ENCODE peak calls at places on chromosomes 4 and X, in five cellular contexts. One of them, this sample, is unnamed.

GRCh38 chrX:154458116-154458953 is at the start of gene PLXNA3:
- DNase-seq in choroid plexus epithelial cell: peak
- DNase-seq in GM13976: peak
- DNase-seq in progenitor cell of endocrine pancreas: peak
- DNase-seq in breast epithelium: no peak
- DNase-seq in this sample: peak

GRCh38 chr4:70801265-70801809 is 38.4 kb downstream of the GRSF1 start:
- DNase-seq in choroid plexus epithelial cell: no peak
- DNase-seq in GM13976: peak
- DNase-seq in progenitor cell of endocrine pancreas: no peak
- DNase-seq in breast epithelium: no peak
- DNase-seq in this sample: no peak

GRCh38 chr4:129336457-129336856 is 240.5 kb downstream of the C4orf33 start:
- DNase-seq in choroid plexus epithelial cell: no peak
- DNase-seq in GM13976: no peak
- DNase-seq in progenitor cell of endocrine pancreas: no peak
- DNase-seq in breast epithelium: no peak
- DNase-seq in this sample: no peak

GRCh38 chrX:45449982-45450381 is 249.3 kb upstream of the DIPK2B start:
- DNase-seq in choroid plexus epithelial cell: peak
- DNase-seq in GM13976: no peak
- DNase-seq in progenitor cell of endocrine pancreas: no peak
- DNase-seq in breast epithelium: no peak
- DNase-seq in this sample: peak

GRCh38 chr4:29853843-29854242 is 866.3 kb upstream of the PCDH7 start:
- DNase-seq in choroid plexus epithelial cell: no peak
- DNase-seq in GM13976: no peak
- DNase-seq in progenitor cell of endocrine pancreas: no peak
- DNase-seq in breast epithelium: no peak
- DNase-seq in this sample: no peak

GRCh38 chrX:17860179-17860780 is 818 bp downstream of the RAI2 start:
- DNase-seq in choroid plexus epithelial cell: peak
- DNase-seq in GM13976: no peak
- DNase-seq in progenitor cell of endocrine pancreas: no peak
- DNase-seq in breast epithelium: no peak
- DNase-seq in this sample: no peak

GRCh38 chr4:8176547-8177399 is 18.2 kb upstream of the ABLIM2 start:
- DNase-seq in choroid plexus epithelial cell: peak
- DNase-seq in GM13976: peak
- DNase-seq in progenitor cell of endocrine pancreas: peak
- DNase-seq in breast epithelium: no peak
- DNase-seq in this sample: peak

GRCh38 chr4:139663561-139664138 is 2.0 kb upstream of the MGST2 start:
- DNase-seq in choroid plexus epithelial cell: no peak
- DNase-seq in GM13976: no peak
- DNase-seq in progenitor cell of endocrine pancreas: no peak
- DNase-seq in breast epithelium: no peak
- DNase-seq in this sample: no peak

GRCh38 chrX:2677764-2678163 is 13.3 kb upstream of the CD99 start:
- DNase-seq in choroid plexus epithelial cell: peak
- DNase-seq in GM13976: no peak
- DNase-seq in progenitor cell of endocrine pancreas: no peak
- DNase-seq in breast epithelium: peak
- DNase-seq in this sample: peak

GRCh38 chr4:153234923-153235322 is 30.7 kb downstream of the TRIM2 start:
- DNase-seq in choroid plexus epithelial cell: peak
- DNase-seq in GM13976: no peak
- DNase-seq in progenitor cell of endocrine pancreas: no peak
- DNase-seq in breast epithelium: no peak
- DNase-seq in this sample: peak

GRCh38 chr4:64516176-64516575 is 106.9 kb upstream of the TECRL start:
- DNase-seq in choroid plexus epithelial cell: no peak
- DNase-seq in GM13976: no peak
- DNase-seq in progenitor cell of endocrine pancreas: no peak
- DNase-seq in breast epithelium: no peak
- DNase-seq in this sample: no peak

GRCh38 chr4:55819634-55820033 is at the start of gene EXOC1L:
- DNase-seq in choroid plexus epithelial cell: peak
- DNase-seq in GM13976: no peak
- DNase-seq in progenitor cell of endocrine pancreas: peak
- DNase-seq in breast epithelium: no peak
- DNase-seq in this sample: no peak

GRCh38 chr4:46445689-46446339 is 55.9 kb upstream of the GABRA2 start:
- DNase-seq in choroid plexus epithelial cell: peak
- DNase-seq in GM13976: no peak
- DNase-seq in progenitor cell of endocrine pancreas: no peak
- DNase-seq in breast epithelium: no peak
- DNase-seq in this sample: peak

GRCh38 chr4:127501103-127501502 is 131.7 kb upstream of the INTU start:
- DNase-seq in choroid plexus epithelial cell: peak
- DNase-seq in GM13976: no peak
- DNase-seq in progenitor cell of endocrine pancreas: no peak
- DNase-seq in breast epithelium: no peak
- DNase-seq in this sample: peak

GRCh38 chrX:19566359-19567141 is 51.2 kb upstream of the MAP3K15 start:
- DNase-seq in choroid plexus epithelial cell: peak
- DNase-seq in GM13976: no peak
- DNase-seq in progenitor cell of endocrine pancreas: no peak
- DNase-seq in breast epithelium: no peak
- DNase-seq in this sample: no peak

GRCh38 chr4:165198329-165198728 is 9.0 kb upstream of the KLHL2 start:
- DNase-seq in choroid plexus epithelial cell: no peak
- DNase-seq in GM13976: no peak
- DNase-seq in progenitor cell of endocrine pancreas: no peak
- DNase-seq in breast epithelium: no peak
- DNase-seq in this sample: no peak

GRCh38 chr4:109873791-109874514 is 26.0 kb downstream of the LRIT3 start:
- DNase-seq in choroid plexus epithelial cell: peak
- DNase-seq in GM13976: no peak
- DNase-seq in progenitor cell of endocrine pancreas: no peak
- DNase-seq in breast epithelium: no peak
- DNase-seq in this sample: peak

GRCh38 chrX:51332188-51332942 is at the start of gene NUDT10:
- DNase-seq in choroid plexus epithelial cell: peak
- DNase-seq in GM13976: peak
- DNase-seq in progenitor cell of endocrine pancreas: peak
- DNase-seq in breast epithelium: no peak
- DNase-seq in this sample: no peak

GRCh38 chrX:150692837-150693781 is at the start of gene MTMR1:
- DNase-seq in choroid plexus epithelial cell: no peak
- DNase-seq in GM13976: peak
- DNase-seq in progenitor cell of endocrine pancreas: peak
- DNase-seq in breast epithelium: no peak
- DNase-seq in this sample: no peak

GRCh38 chrX:52262195-52262546 is 77.5 kb downstream of the MAGED4 start:
- DNase-seq in choroid plexus epithelial cell: no peak
- DNase-seq in GM13976: no peak
- DNase-seq in progenitor cell of endocrine pancreas: no peak
- DNase-seq in breast epithelium: no peak
- DNase-seq in this sample: no peak

GRCh38 chr4:72109959-72110497 is 78.2 kb downstream of the NPFFR2 start:
- DNase-seq in choroid plexus epithelial cell: no peak
- DNase-seq in GM13976: no peak
- DNase-seq in progenitor cell of endocrine pancreas: no peak
- DNase-seq in breast epithelium: no peak
- DNase-seq in this sample: no peak

GRCh38 chr4:22483551-22483981 is 32.3 kb downstream of the ADGRA3 start:
- DNase-seq in choroid plexus epithelial cell: peak
- DNase-seq in GM13976: no peak
- DNase-seq in progenitor cell of endocrine pancreas: no peak
- DNase-seq in breast epithelium: no peak
- DNase-seq in this sample: peak

GRCh38 chr4:153211986-153212720 is 7.9 kb downstream of the TRIM2 start:
- DNase-seq in choroid plexus epithelial cell: peak
- DNase-seq in GM13976: no peak
- DNase-seq in progenitor cell of endocrine pancreas: no peak
- DNase-seq in breast epithelium: no peak
- DNase-seq in this sample: peak

GRCh38 chrX:155956099-155956498 is 41.4 kb upstream of the IL9R start:
- DNase-seq in choroid plexus epithelial cell: no peak
- DNase-seq in GM13976: no peak
- DNase-seq in progenitor cell of endocrine pancreas: no peak
- DNase-seq in breast epithelium: no peak
- DNase-seq in this sample: no peak

GRCh38 chr4:2933566-2934076 is 29.6 kb downstream of the NOP14 start:
- DNase-seq in choroid plexus epithelial cell: no peak
- DNase-seq in GM13976: no peak
- DNase-seq in progenitor cell of endocrine pancreas: no peak
- DNase-seq in breast epithelium: peak
- DNase-seq in this sample: peak

GRCh38 chr4:2932951-2933565 is 30.1 kb downstream of the NOP14 start:
- DNase-seq in choroid plexus epithelial cell: no peak
- DNase-seq in GM13976: no peak
- DNase-seq in progenitor cell of endocrine pancreas: no peak
- DNase-seq in breast epithelium: peak
- DNase-seq in this sample: no peak

GRCh38 chr4:2930821-2931764 is 32.1 kb downstream of the NOP14 start:
- DNase-seq in choroid plexus epithelial cell: no peak
- DNase-seq in GM13976: no peak
- DNase-seq in progenitor cell of endocrine pancreas: no peak
- DNase-seq in breast epithelium: peak
- DNase-seq in this sample: no peak

GRCh38 chr4:2932561-2932950 is 30.6 kb downstream of the NOP14 start:
- DNase-seq in choroid plexus epithelial cell: no peak
- DNase-seq in GM13976: no peak
- DNase-seq in progenitor cell of endocrine pancreas: no peak
- DNase-seq in breast epithelium: peak
- DNase-seq in this sample: no peak

GRCh38 chr4:2931765-2932560 is 31.2 kb downstream of the NOP14 start:
- DNase-seq in choroid plexus epithelial cell: no peak
- DNase-seq in GM13976: peak
- DNase-seq in progenitor cell of endocrine pancreas: no peak
- DNase-seq in breast epithelium: peak
- DNase-seq in this sample: no peak
- TF ChIP-seq CTCF in choroid plexus epithelial cell: no peak
- TF ChIP-seq CTCF in GM13976: peak
- TF ChIP-seq CTCF in progenitor cell of endocrine pancreas: no peak
- TF ChIP-seq CTCF in breast epithelium: no peak
- TF ChIP-seq CTCF in this sample: no peak

GRCh38 chrX:9681422-9681821 is 84.2 kb downstream of the GPR143 start:
- DNase-seq in choroid plexus epithelial cell: peak
- DNase-seq in GM13976: no peak
- DNase-seq in progenitor cell of endocrine pancreas: no peak
- DNase-seq in breast epithelium: no peak
- DNase-seq in this sample: peak

GRCh38 chrX:9682861-9683260 is 82.8 kb downstream of the GPR143 start:
- DNase-seq in choroid plexus epithelial cell: no peak
- DNase-seq in GM13976: no peak
- DNase-seq in progenitor cell of endocrine pancreas: no peak
- DNase-seq in breast epithelium: no peak
- DNase-seq in this sample: no peak

GRCh38 chrX:9681011-9681410 is 84.6 kb downstream of the GPR143 start:
- DNase-seq in choroid plexus epithelial cell: no peak
- DNase-seq in GM13976: no peak
- DNase-seq in progenitor cell of endocrine pancreas: no peak
- DNase-seq in breast epithelium: no peak
- DNase-seq in this sample: no peak

GRCh38 chrX:9683350-9683749 is 82.3 kb downstream of the GPR143 start:
- DNase-seq in choroid plexus epithelial cell: no peak
- DNase-seq in GM13976: no peak
- DNase-seq in progenitor cell of endocrine pancreas: no peak
- DNase-seq in breast epithelium: no peak
- DNase-seq in this sample: no peak

GRCh38 chrX:9682456-9682855 is 83.2 kb downstream of the GPR143 start:
- DNase-seq in choroid plexus epithelial cell: peak
- DNase-seq in GM13976: no peak
- DNase-seq in progenitor cell of endocrine pancreas: no peak
- DNase-seq in breast epithelium: no peak
- DNase-seq in this sample: no peak
- TF ChIP-seq CTCF in choroid plexus epithelial cell: peak
- TF ChIP-seq CTCF in GM13976: no peak
- TF ChIP-seq CTCF in progenitor cell of endocrine pancreas: peak
- TF ChIP-seq CTCF in breast epithelium: no peak
- TF ChIP-seq CTCF in this sample: no peak

GRCh38 chr4:53598901-53599300 is 7.6 kb upstream of the LNX1 start:
- DNase-seq in choroid plexus epithelial cell: no peak
- DNase-seq in GM13976: no peak
- DNase-seq in progenitor cell of endocrine pancreas: no peak
- DNase-seq in breast epithelium: no peak
- DNase-seq in this sample: no peak

GRCh38 chr4:53602390-53602789 is 11.1 kb upstream of the LNX1 start:
- DNase-seq in choroid plexus epithelial cell: no peak
- DNase-seq in GM13976: no peak
- DNase-seq in progenitor cell of endocrine pancreas: no peak
- DNase-seq in breast epithelium: no peak
- DNase-seq in this sample: no peak

GRCh38 chr4:53598483-53598882 is 7.2 kb upstream of the LNX1 start:
- DNase-seq in choroid plexus epithelial cell: no peak
- DNase-seq in GM13976: no peak
- DNase-seq in progenitor cell of endocrine pancreas: no peak
- DNase-seq in breast epithelium: no peak
- DNase-seq in this sample: no peak

GRCh38 chr4:53599632-53600031 is 8.3 kb upstream of the LNX1 start:
- DNase-seq in choroid plexus epithelial cell: no peak
- DNase-seq in GM13976: no peak
- DNase-seq in progenitor cell of endocrine pancreas: no peak
- DNase-seq in breast epithelium: no peak
- DNase-seq in this sample: no peak

GRCh38 chr4:53601251-53601764 is 10.0 kb upstream of the LNX1 start:
- DNase-seq in choroid plexus epithelial cell: peak
- DNase-seq in GM13976: peak
- DNase-seq in progenitor cell of endocrine pancreas: no peak
- DNase-seq in breast epithelium: peak
- DNase-seq in this sample: peak
- TF ChIP-seq CTCF in choroid plexus epithelial cell: peak
- TF ChIP-seq CTCF in GM13976: peak
- TF ChIP-seq CTCF in progenitor cell of endocrine pancreas: peak
- TF ChIP-seq CTCF in breast epithelium: peak
- TF ChIP-seq CTCF in this sample: peak

DNA sequence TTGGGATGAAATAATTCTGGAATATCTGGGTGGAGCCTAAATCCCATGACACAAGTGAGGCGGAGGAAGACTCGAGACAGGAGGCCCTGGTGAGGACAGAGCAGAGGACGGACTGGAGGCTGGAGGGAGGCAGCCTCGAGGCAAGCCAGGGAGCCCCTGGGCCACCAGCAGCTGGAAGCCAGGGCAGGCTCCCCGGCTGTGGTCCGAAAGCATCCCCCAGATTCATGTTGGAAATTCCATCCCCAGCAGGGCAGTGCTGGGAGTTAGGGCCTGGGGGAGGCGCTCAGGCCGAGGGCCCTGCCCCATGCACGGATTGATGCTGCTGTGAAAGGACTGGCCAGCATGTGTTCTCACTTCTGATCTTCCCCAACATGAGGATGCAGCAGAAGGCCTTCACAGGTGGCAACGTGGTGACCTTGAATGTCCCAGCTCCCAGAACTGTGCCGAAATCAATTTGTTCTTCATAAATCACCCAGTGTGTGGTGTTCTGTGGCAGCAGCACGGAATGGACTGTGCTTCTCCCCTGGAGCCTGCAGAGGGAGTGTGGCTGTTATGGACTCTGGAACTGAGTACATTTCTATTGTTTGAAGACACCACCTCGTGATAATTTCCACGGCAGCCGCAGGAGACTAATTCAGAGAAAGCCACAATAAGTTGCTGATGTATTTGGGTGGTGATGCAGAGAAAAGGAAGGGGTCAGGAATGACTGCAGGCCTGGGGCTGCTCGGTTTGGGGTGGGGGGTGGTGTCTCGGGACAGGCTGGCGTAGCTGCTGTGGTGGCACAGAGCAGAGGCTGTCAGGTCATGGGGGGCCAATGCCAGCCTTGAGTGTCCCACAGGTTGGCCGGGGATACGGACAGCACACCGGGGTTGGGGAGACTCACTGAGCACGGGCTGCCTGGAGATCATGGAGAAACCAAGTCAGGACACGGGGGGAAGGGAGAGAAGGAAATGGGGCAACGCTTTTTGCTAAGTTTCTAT is 56.9 kb downstream of the PCGF3 start:
- DNase-seq in choroid plexus epithelial cell: peak
- DNase-seq in GM13976: no peak
- DNase-seq in progenitor cell of endocrine pancreas: no peak
- DNase-seq in breast epithelium: no peak
- DNase-seq in this sample: peak
- TF ChIP-seq CTCF in choroid plexus epithelial cell: peak
- TF ChIP-seq CTCF in GM13976: no peak
- TF ChIP-seq CTCF in progenitor cell of endocrine pancreas: peak
- TF ChIP-seq CTCF in breast epithelium: peak
- TF ChIP-seq CTCF in this sample: no peak

This sample was measured in MCF 10A.